ENCODE peak calls at places on chromosomes 13 and 19, in four cellular contexts. V, C, O and H are unnamed samples.

GRCh38 chr13:99977912-99978780 is 3.4 kb upstream of the ZIC2 start:
- DNase-seq in V (no peak), C (no peak), O (peak), H (no peak)

GRCh38 chr19:18854982-18855381 is 23.2 kb downstream of the UPF1 start:
- DNase-seq in V (no peak), C (no peak), O (no peak), H (no peak)

GRCh38 chr19:10644351-10645007 is 9.7 kb upstream of the ILF3 start:
- DNase-seq in V (peak), C (peak), O (peak), H (peak)

GRCh38 chr19:872266-872951 is 12.9 kb downstream of the CFD start:
- DNase-seq in V (no peak), C (peak), O (peak), H (no peak)

GRCh38 chr13:41942462-41943094 is 18.3 kb downstream of the VWA8 start:
- DNase-seq in V (peak), C (no peak), O (no peak), H (no peak)

GRCh38 chr13:65670014-65670625 is 1560.0 kb downstream of the PCDH9 start:
- DNase-seq in V (no peak), C (no peak), O (no peak), H (no peak)

GRCh38 chr13:111282425-111282824 is 38.0 kb upstream of the TEX29 start:
- DNase-seq in V (no peak), C (no peak), O (no peak), H (no peak)

GRCh38 chr19:2555422-2556220 is 79.7 kb downstream of the GADD45B start:
- DNase-seq in V (no peak), C (no peak), O (no peak), H (no peak)

GRCh38 chr19:7415163-7415856 is 66.6 kb downstream of the ARHGEF18 start:
- DNase-seq in V (no peak), C (peak), O (no peak), H (no peak)

GRCh38 chr13:59094149-59094548 is 1069.6 kb downstream of the DIAPH3 start:
- DNase-seq in V (no peak), C (no peak), O (no peak), H (no peak)

GRCh38 chr13:40514797-40515196 is 151.6 kb downstream of the FOXO1 start:
- DNase-seq in V (no peak), C (no peak), O (no peak), H (no peak)

GRCh38 chr13:72983085-72983768 is 75.6 kb upstream of the KLF5 start:
- DNase-seq in V (no peak), C (peak), O (no peak), H (no peak)

GRCh38 chr13:19959141-19959830 is 759 bp downstream of the ZMYM2 start:
- DNase-seq in V (peak), C (peak), O (peak), H (peak)

GRCh38 chr13:108980237-108980636 is 350.8 kb downstream of the MYO16 start:
- DNase-seq in V (no peak), C (no peak), O (no peak), H (no peak)

GRCh38 chr13:76474356-76474755 is 411.8 kb downstream of the KCTD12 start:
- DNase-seq in V (no peak), C (no peak), O (no peak), H (no peak)

GRCh38 chr13:45456196-45456972 is 8.4 kb upstream of the COG3 start:
- DNase-seq in V (no peak), C (no peak), O (no peak), H (no peak)

GRCh38 chr13:50069255-50069654 is 54.0 kb downstream of the KCNRG start:
- DNase-seq in V (no peak), C (no peak), O (no peak), H (no peak)

GRCh38 chr19:22052644-22053013 is 345 bp downstream of the ZNF257 start:
- DNase-seq in V (no peak), C (no peak), O (peak), H (no peak)

GRCh38 chr13:109694972-109695371 is 91.4 kb downstream of the IRS2 start:
- DNase-seq in V (no peak), C (no peak), O (no peak), H (no peak)

GRCh38 chr13:98890920-98891319 is 86.9 kb downstream of the DOCK9 start:
- DNase-seq in V (no peak), C (no peak), O (no peak), H (no peak)

GRCh38 chr19:7421941-7422744 is 66.7 kb downstream of the PEX11G start:
- DNase-seq in V (no peak), C (no peak), O (no peak), H (no peak)

GRCh38 chr19:48806518-48806817 is 4.4 kb downstream of the BCAT2 start:
- DNase-seq in V (peak), C (no peak), O (no peak), H (no peak)

GRCh38 chr19:33080761-33081681 is at the start of gene GPATCH1:
- DNase-seq in V (peak), C (peak), O (peak), H (peak)

GRCh38 chr19:10762656-10763055 is 44.8 kb downstream of the DNM2 start:
- DNase-seq in V (no peak), C (peak), O (peak), H (no peak)

GRCh38 chr19:13005861-13006370 is 10.6 kb downstream of the NFIX start:
- DNase-seq in V (no peak), C (no peak), O (no peak), H (no peak)

GRCh38 chr19:40165362-40165937 is 25.8 kb upstream of the MAP3K10 start:
- DNase-seq in V (no peak), C (peak), O (peak), H (no peak)

GRCh38 chr13:76937416-76937815 is 10.9 kb upstream of the ACOD1 start:
- DNase-seq in V (peak), C (no peak), O (no peak), H (no peak)

GRCh38 chr19:7355151-7355845 is 6.6 kb downstream of the ARHGEF18 start:
- DNase-seq in V (no peak), C (peak), O (no peak), H (no peak)

GRCh38 chr13:42969558-42970172 is 22.4 kb downstream of the EPSTI1 start:
- DNase-seq in V (peak), C (peak), O (peak), H (peak)

GRCh38 chr13:51960766-51961165 is 50.5 kb downstream of the ATP7B start:
- DNase-seq in V (no peak), C (no peak), O (no peak), H (no peak)

GRCh38 chr13:33863390-33863789 is 45.4 kb downstream of the RFC3 start:
- DNase-seq in V (no peak), C (no peak), O (no peak), H (no peak)
- H3K27ac ChIP-seq in V (no peak), C (no peak), O (no peak), H (no peak)

GRCh38 chr13:113981201-113981605 is 7.3 kb upstream of the C13orf46 start:
- DNase-seq in V (peak), C (peak), O (no peak), H (no peak)
- H3K27ac ChIP-seq in V (peak), C (no peak), O (peak), H (no peak)

GRCh38 chr13:33867472-33867871 is 49.5 kb downstream of the RFC3 start:
- DNase-seq in V (no peak), C (no peak), O (no peak), H (no peak)
- H3K27ac ChIP-seq in V (no peak), C (no peak), O (no peak), H (no peak)

GRCh38 chr13:74576504-74576903 is 442.3 kb upstream of the KLF12 start:
- DNase-seq in V (no peak), C (no peak), O (no peak), H (no peak)
- H3K27ac ChIP-seq in V (no peak), C (no peak), O (no peak), H (peak)

DNA sequence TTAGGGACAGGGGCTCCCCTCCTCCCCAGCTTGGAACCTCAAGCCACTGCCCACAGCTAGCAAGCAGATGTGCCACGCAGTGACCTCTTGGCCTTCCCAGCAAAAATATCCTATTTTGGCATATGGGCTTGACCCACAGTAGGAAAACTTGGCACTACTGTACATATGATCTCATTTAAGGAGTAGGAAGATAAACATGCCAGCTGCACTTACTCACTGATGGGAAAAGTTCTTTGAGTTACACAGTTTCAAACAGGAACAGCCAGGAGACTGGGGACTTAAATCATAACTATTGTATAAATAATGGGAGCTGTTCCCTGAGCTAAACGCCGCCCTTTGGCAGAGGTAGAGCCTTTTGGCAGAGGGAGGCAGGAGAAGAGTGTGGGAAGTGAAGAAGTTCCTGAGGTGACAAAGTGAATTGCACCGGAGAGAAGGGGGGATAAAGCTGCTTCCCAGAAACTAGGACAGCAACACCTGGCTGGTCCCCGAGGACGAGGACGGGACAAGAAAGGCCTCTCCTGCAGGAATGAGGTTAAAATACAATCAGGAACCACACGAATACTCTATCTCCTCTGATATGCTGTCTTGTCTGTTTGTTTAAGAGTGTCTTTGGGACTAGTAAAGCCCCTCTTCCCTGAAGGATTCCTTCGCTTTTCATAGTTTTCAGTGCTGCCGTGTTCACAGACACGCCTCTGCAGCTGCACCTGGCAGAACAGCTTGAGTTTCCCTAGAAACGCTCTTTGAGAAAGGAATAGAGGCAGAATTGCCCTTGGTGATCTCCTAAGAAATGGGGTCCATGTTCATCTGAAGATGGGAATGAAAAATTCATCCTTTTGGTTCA is 5.9 kb downstream of the SACS start:
- DNase-seq in V (peak), C (no peak), O (no peak), H (no peak)
- H3K27ac ChIP-seq in V (peak), C (no peak), O (peak), H (peak)

GRCh38 chr13:27621366-27622101 is at the start of gene POLR1D:
- DNase-seq in V (peak), C (peak), O (peak), H (peak)
- H3K27ac ChIP-seq in V (peak), C (peak), O (peak), H (peak)

DNA sequence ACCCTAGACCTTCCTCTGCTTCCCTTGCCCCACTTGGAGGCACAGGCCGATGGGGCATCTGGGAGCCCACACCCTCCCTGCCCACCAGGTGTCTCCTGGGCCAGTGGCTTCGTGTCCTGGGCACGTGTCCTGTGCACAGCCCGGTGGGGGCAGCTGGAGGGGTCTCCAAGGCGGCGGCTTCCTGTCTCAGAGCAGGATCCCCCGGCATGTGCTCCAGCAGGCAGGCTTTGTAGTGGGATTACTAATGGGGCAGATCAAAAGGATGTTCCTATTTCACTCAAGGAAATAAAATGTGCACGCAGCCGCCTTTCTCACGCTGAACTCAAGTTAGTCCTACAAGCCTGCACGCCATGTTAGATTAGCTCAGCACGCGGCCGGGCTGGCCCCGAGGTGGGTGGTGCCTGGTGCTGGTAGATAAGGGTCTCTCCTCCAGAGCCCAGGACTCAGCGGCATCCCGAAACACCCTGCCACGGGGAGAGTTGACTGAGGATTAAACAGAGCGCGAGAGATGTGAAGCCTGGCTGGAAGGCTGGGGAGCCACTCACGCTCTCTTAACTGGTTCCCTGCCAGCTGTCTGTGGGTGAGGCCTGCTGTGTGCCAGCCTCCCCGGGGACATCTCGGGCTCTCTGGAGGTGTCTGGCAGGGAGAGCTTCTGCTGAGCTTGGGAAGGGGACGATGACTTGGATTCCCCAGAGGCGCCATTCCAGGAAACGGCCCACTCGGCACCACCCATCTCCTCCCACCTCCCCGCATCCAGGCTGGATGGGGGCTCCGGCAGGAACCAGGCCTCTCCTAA is 122.1 kb downstream of the KDM4B start:
- DNase-seq in V (no peak), C (no peak), O (no peak), H (no peak)
- H3K27ac ChIP-seq in V (no peak), C (peak), O (no peak), H (peak)

GRCh38 chr19:30558793-30559192 is 186.6 kb downstream of the ZNF536 start:
- DNase-seq in V (no peak), C (no peak), O (no peak), H (no peak)

GRCh38 chr19:30555788-30556110 is 183.6 kb downstream of the ZNF536 start:
- DNase-seq in V (no peak), C (no peak), O (no peak), H (no peak)

GRCh38 chr19:30557927-30558557 is 185.9 kb downstream of the ZNF536 start:
- DNase-seq in V (no peak), C (no peak), O (no peak), H (no peak)

GRCh38 chr19:30556230-30556711 is 184.1 kb downstream of the ZNF536 start:
- DNase-seq in V (no peak), C (no peak), O (no peak), H (no peak)

DNA sequence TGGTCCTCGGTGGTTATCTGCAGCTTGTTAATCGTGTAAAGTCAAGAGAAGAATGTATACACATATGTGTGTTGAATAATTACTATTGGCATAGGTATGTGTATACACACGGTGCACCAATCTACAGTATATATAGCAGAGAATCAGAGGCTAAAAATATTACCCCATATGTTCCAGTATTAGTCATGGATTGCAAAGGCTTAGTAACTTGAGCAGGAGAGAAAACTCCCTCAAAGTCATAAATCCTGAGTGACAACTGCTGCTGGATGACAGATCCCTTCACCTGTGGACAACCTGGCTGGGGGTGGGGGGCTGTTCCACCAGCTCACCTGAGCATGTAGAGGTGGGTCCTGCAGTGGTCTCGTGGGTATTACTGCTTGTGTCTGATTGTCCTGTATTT is 185.0 kb downstream of the ZNF536 start:
- DNase-seq in V (no peak), C (no peak), O (no peak), H (no peak)
- H3K27ac ChIP-seq in V (no peak), C (no peak), O (no peak), H (no peak)

DNA sequence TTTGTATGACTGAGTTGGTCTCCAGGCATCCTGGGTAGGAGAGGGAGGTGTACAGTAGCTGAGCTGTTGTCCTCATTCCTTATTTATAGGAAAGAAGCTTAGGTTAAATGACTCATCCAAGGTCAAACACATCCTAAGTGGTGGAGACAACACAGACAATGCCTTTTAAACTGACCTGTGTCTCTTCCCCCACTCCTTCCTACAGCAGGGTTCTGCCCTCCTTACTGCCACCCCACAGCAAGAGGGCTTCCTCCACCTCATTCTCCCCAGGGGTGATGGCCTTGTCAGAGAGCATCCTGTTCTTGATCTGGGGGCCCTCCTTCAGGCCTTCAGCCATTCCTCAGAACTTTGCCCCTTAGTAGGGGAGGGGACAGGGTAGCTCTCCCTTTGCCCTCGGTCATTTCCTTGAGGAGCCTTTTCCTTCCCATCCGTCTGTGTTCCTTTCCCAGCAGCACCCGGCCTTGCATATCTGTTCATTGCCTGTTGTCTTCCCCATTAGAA is 48.2 kb upstream of the GPI start:
- DNase-seq in V (peak), C (no peak), O (no peak), H (no peak)
- H3K27ac ChIP-seq in V (no peak), C (peak), O (peak), H (peak)